ENCODE peak calls at places on chromosomes 13 and 19, in eight cellular contexts. One of them, this sample, is unnamed.

GRCh38 chr13:112958127-112958989 is 10.7 kb upstream of the MCF2L start:
- DNase-seq in stimulated activated CD4-positive, alpha-beta T cell treated with anti-CD3 and anti-CD28 coated beads, Interleukin-2, amount 100 ng/mL, for 24 hours: no peak
- DNase-seq in brain microvascular endothelial cell: no peak
- DNase-seq in Peyer's patch: peak; percentile 28
- DNase-seq in lower leg skin: no peak
- DNase-seq in activated naive CD4-positive, alpha-beta T cell treated with anti-CD3 and anti-CD28 coated beads for 36 hours: no peak
- DNase-seq in non-pigmented ciliary epithelial cell: no peak
- DNase-seq in ovary: peak; percentile 14
- DNase-seq in this sample: no peak

GRCh38 chr19:37999309-38000213 is 92.6 kb downstream of the SIPA1L3 start:
- DNase-seq in brain microvascular endothelial cell: peak; percentile 99
- DNase-seq in ovary: no peak
- DNase-seq in activated naive CD4-positive, alpha-beta T cell treated with anti-CD3 and anti-CD28 coated beads for 36 hours: no peak
- DNase-seq in non-pigmented ciliary epithelial cell: peak; percentile 98
- DNase-seq in lower leg skin: peak; percentile 27
- DNase-seq in Peyer's patch: no peak
- DNase-seq in stimulated activated CD4-positive, alpha-beta T cell treated with anti-CD3 and anti-CD28 coated beads, Interleukin-2, amount 100 ng/mL, for 24 hours: no peak
- DNase-seq in this sample: no peak

GRCh38 chr13:43326100-43326499 is 302.7 kb downstream of the DNAJC15 start:
- DNase-seq in lower leg skin: no peak
- DNase-seq in non-pigmented ciliary epithelial cell: no peak
- DNase-seq in activated naive CD4-positive, alpha-beta T cell treated with anti-CD3 and anti-CD28 coated beads for 36 hours: no peak
- DNase-seq in ovary: no peak
- DNase-seq in stimulated activated CD4-positive, alpha-beta T cell treated with anti-CD3 and anti-CD28 coated beads, Interleukin-2, amount 100 ng/mL, for 24 hours: no peak
- DNase-seq in Peyer's patch: no peak
- DNase-seq in brain microvascular endothelial cell: no peak
- DNase-seq in this sample: no peak

GRCh38 chr13:40329682-40330485 is 336.6 kb downstream of the FOXO1 start:
- DNase-seq in ovary: no peak
- DNase-seq in activated naive CD4-positive, alpha-beta T cell treated with anti-CD3 and anti-CD28 coated beads for 36 hours: no peak
- DNase-seq in lower leg skin: no peak
- DNase-seq in brain microvascular endothelial cell: peak; percentile 69
- DNase-seq in stimulated activated CD4-positive, alpha-beta T cell treated with anti-CD3 and anti-CD28 coated beads, Interleukin-2, amount 100 ng/mL, for 24 hours: no peak
- DNase-seq in non-pigmented ciliary epithelial cell: peak; percentile 34
- DNase-seq in Peyer's patch: no peak
- DNase-seq in this sample: no peak

GRCh38 chr19:49461656-49462055 is 8.6 kb downstream of the ALDH16A1 start:
- DNase-seq in brain microvascular endothelial cell: no peak
- DNase-seq in ovary: no peak
- DNase-seq in Peyer's patch: no peak
- DNase-seq in non-pigmented ciliary epithelial cell: no peak
- DNase-seq in activated naive CD4-positive, alpha-beta T cell treated with anti-CD3 and anti-CD28 coated beads for 36 hours: no peak
- DNase-seq in stimulated activated CD4-positive, alpha-beta T cell treated with anti-CD3 and anti-CD28 coated beads, Interleukin-2, amount 100 ng/mL, for 24 hours: no peak
- DNase-seq in lower leg skin: no peak
- DNase-seq in this sample: no peak

GRCh38 chr13:113766035-113766800 is 7.2 kb downstream of the TMEM255B start:
- DNase-seq in lower leg skin: no peak
- DNase-seq in stimulated activated CD4-positive, alpha-beta T cell treated with anti-CD3 and anti-CD28 coated beads, Interleukin-2, amount 100 ng/mL, for 24 hours: no peak
- DNase-seq in non-pigmented ciliary epithelial cell: no peak
- DNase-seq in Peyer's patch: peak; percentile 28
- DNase-seq in activated naive CD4-positive, alpha-beta T cell treated with anti-CD3 and anti-CD28 coated beads for 36 hours: no peak
- DNase-seq in ovary: no peak
- DNase-seq in brain microvascular endothelial cell: no peak
- DNase-seq in this sample: peak; percentile 24

GRCh38 chr19:6229951-6230712 is 49.6 kb downstream of the MLLT1 start:
- DNase-seq in non-pigmented ciliary epithelial cell: no peak
- DNase-seq in lower leg skin: no peak
- DNase-seq in activated naive CD4-positive, alpha-beta T cell treated with anti-CD3 and anti-CD28 coated beads for 36 hours: no peak
- DNase-seq in brain microvascular endothelial cell: no peak
- DNase-seq in stimulated activated CD4-positive, alpha-beta T cell treated with anti-CD3 and anti-CD28 coated beads, Interleukin-2, amount 100 ng/mL, for 24 hours: no peak
- DNase-seq in Peyer's patch: no peak
- DNase-seq in ovary: no peak
- DNase-seq in this sample: no peak

GRCh38 chr19:48926909-48927308 is 6.6 kb upstream of the DHDH start:
- DNase-seq in Peyer's patch: no peak
- DNase-seq in brain microvascular endothelial cell: peak; percentile 84
- DNase-seq in stimulated activated CD4-positive, alpha-beta T cell treated with anti-CD3 and anti-CD28 coated beads, Interleukin-2, amount 100 ng/mL, for 24 hours: peak; percentile 40
- DNase-seq in ovary: no peak
- DNase-seq in activated naive CD4-positive, alpha-beta T cell treated with anti-CD3 and anti-CD28 coated beads for 36 hours: peak; percentile 70
- DNase-seq in lower leg skin: peak; percentile 81
- DNase-seq in non-pigmented ciliary epithelial cell: peak; percentile 81
- DNase-seq in this sample: peak; percentile 64

This sample was measured in stomach.